ENCODE peak calls at places on chromosomes 3 and 15, in six cellular contexts. R, G, F, J, A and E are unnamed samples.

GRCh38 chr15:72803006-72803405 is 19.4 kb upstream of the ADPGK start:
- DNase-seq in F (no peak), R (no peak), A (no peak), J (no peak), G (no peak), E (no peak)

GRCh38 chr3:85710490-85710889 is 751.7 kb downstream of the CADM2 start:
- DNase-seq in G (no peak), F (no peak), A (no peak), R (no peak), J (no peak), E (no peak)

GRCh38 chr15:69460481-69460880 is 7.9 kb downstream of the RPLP1 start:
- DNase-seq in F (no peak), R (no peak), A (no peak), J (no peak), G (no peak), E (no peak)

GRCh38 chr3:15882577-15882976 is 84.8 kb upstream of the ANKRD28 start:
- DNase-seq in A (no peak), G (no peak), F (no peak), R (no peak), J (no peak), E (no peak)

GRCh38 chr15:69526696-69527095 is 74.1 kb downstream of the RPLP1 start:
- DNase-seq in J (no peak), A (no peak), F (no peak), R (no peak), G (no peak), E (no peak)

GRCh38 chr3:181709537-181710279 is 2.0 kb upstream of the SOX2 start:
- DNase-seq in G (peak), F (peak), A (no peak), R (peak), J (peak), E (no peak)

GRCh38 chr15:46312133-46312740 is 677.4 kb downstream of the SQOR start:
- DNase-seq in F (peak), J (peak), A (no peak), G (peak), R (peak), E (peak)

GRCh38 chr15:45660231-45660979 is 25.6 kb downstream of the SQOR start:
- DNase-seq in G (no peak), J (no peak), A (peak), F (no peak), R (peak), E (peak)

GRCh38 chr3:77038468-77038927 is 1.4 kb upstream of the ROBO2 start:
- DNase-seq in G (peak), A (peak), R (peak), F (peak), J (peak), E (peak)

GRCh38 chr15:47300596-47300995 is 416.7 kb upstream of the SEMA6D start:
- DNase-seq in A (no peak), F (no peak), J (no peak), G (no peak), R (no peak), E (no peak)

GRCh38 chr3:38480930-38481329 is 15.2 kb upstream of the EXOG start:
- DNase-seq in F (no peak), A (no peak), R (no peak), G (no peak), J (no peak), E (no peak)

GRCh38 chr3:151837057-151837456 is 23.1 kb downstream of the AADAC start:
- DNase-seq in R (no peak), A (peak), J (no peak), G (no peak), F (no peak), E (no peak)

GRCh38 chr3:62558549-62559112 is 185.3 kb upstream of the FEZF2 start:
- DNase-seq in A (no peak), F (peak), J (no peak), G (peak), R (peak), E (peak)

GRCh38 chr3:13852638-13853009 is 27.2 kb downstream of the WNT7A start:
- DNase-seq in A (no peak), G (no peak), J (no peak), F (no peak), R (no peak), E (no peak)

GRCh38 chr15:35060591-35060990 is 24.5 kb downstream of the NANOGP8 start:
- DNase-seq in A (no peak), J (no peak), G (no peak), R (no peak), F (no peak), E (no peak)

GRCh38 chr3:182954553-182954952 is 25.8 kb downstream of the DCUN1D1 start:
- DNase-seq in A (no peak), R (no peak), F (no peak), G (peak), J (no peak), E (peak)

GRCh38 chr3:51940648-51941421 is 869 bp downstream of the RRP9 start:
- DNase-seq in G (no peak), R (no peak), F (no peak), J (no peak), A (no peak), E (no peak)

GRCh38 chr3:138513073-138513843 is 78.8 kb downstream of the ESYT3 start:
- DNase-seq in G (peak), A (no peak), J (no peak), R (peak), F (no peak), E (peak)

GRCh38 chr15:48391950-48392349 is 60.7 kb downstream of the DUT start:
- DNase-seq in J (no peak), G (no peak), F (no peak), A (no peak), R (no peak), E (no peak)

GRCh38 chr15:65339926-65340325 is 35.4 kb downstream of the RNU5B-1 start:
- DNase-seq in G (no peak), R (no peak), J (no peak), F (no peak), A (no peak), E (no peak)

GRCh38 chr3:12624056-12624455 is 39.9 kb downstream of the RAF1 start:
- DNase-seq in R (no peak), J (no peak), G (no peak), A (no peak), F (no peak), E (no peak)

GRCh38 chr15:64279131-64279530 is 76.8 kb downstream of the CSNK1G1 start:
- DNase-seq in F (no peak), A (no peak), R (no peak), G (no peak), J (no peak), E (no peak)

GRCh38 chr3:176953106-176954080 is 243.9 kb downstream of the TBL1XR1 start:
- DNase-seq in G (no peak), R (no peak), F (no peak), J (peak), A (peak), E (no peak)

GRCh38 chr15:101807345-101807945 is 4.1 kb downstream of the OR4F6 start:
- DNase-seq in A (peak), R (no peak), J (no peak), G (peak), F (no peak), E (no peak)

GRCh38 chr3:49663831-49664230 is 10.3 kb upstream of the APEH start:
- DNase-seq in A (no peak), F (no peak), G (no peak), J (no peak), R (no peak), E (no peak)

GRCh38 chr15:22786868-22787698 is 639 bp downstream of the NIPA1 start:
- DNase-seq in G (peak), J (peak), R (peak), F (peak), A (no peak), E (no peak)

GRCh38 chr3:69881756-69882428 is 117.6 kb upstream of the SAMMSON start:
- DNase-seq in F (no peak), R (no peak), J (no peak), A (no peak), G (no peak), E (no peak)

GRCh38 chr15:26129852-26130251 is 266.7 kb upstream of the ATP10A start:
- DNase-seq in F (no peak), R (no peak), G (no peak), A (no peak), J (no peak), E (no peak)

GRCh38 chr15:87557871-87558270 is 698.7 kb downstream of the NTRK3 start:
- DNase-seq in F (no peak), A (no peak), J (no peak), R (no peak), G (no peak), E (no peak)

GRCh38 chr15:85871545-85871944 is 76.8 kb upstream of the KLHL25 start:
- DNase-seq in R (no peak), A (no peak), F (no peak), G (peak), J (no peak), E (no peak)

GRCh38 chr3:146218880-146219866 is 31.7 kb downstream of the PLSCR4 start:
- DNase-seq in A (no peak), F (peak), J (peak), G (peak), R (peak), E (peak)

GRCh38 chr3:46271910-46272309 is 29.6 kb downstream of the CCR3 start:
- DNase-seq in J (no peak), R (no peak), G (no peak), F (no peak), A (no peak), E (no peak)

GRCh38 chr3:130699765-130700164 is 46.9 kb downstream of the PIK3R4 start:
- DNase-seq in G (peak), A (no peak), J (no peak), R (peak), F (no peak), E (peak)

GRCh38 chr3:143283432-143284128 is 164.0 kb downstream of the CHST2 start:
- DNase-seq in R (no peak), J (no peak), F (no peak), A (peak), G (no peak), E (no peak)

GRCh38 chr3:31908391-31909097 is 72.5 kb downstream of the OSBPL10 start:
- DNase-seq in F (no peak), J (no peak), A (no peak), R (no peak), G (no peak), E (no peak)

GRCh38 chr3:32236377-32236776 is 2.1 kb upstream of the CMTM8 start:
- DNase-seq in F (no peak), R (no peak), J (no peak), G (no peak), A (no peak), E (no peak)

GRCh38 chr3:157447026-157447694 is 10.5 kb downstream of the PTX3 start:
- DNase-seq in G (no peak), F (no peak), J (no peak), R (no peak), A (no peak), E (no peak)

GRCh38 chr3:38114875-38115644 is 21.9 kb downstream of the ACAA1 start:
- DNase-seq in J (no peak), A (no peak), G (no peak), F (no peak), R (no peak), E (no peak)

GRCh38 chr15:57286446-57287127 is 89.7 kb upstream of the CGNL1 start:
- DNase-seq in F (no peak), G (no peak), R (no peak), J (no peak), A (no peak), E (no peak)

GRCh38 chr3:197456271-197457091 is 99.3 kb downstream of the BDH1 start:
- DNase-seq in R (peak), F (peak), A (peak), G (peak), J (peak), E (peak)

GRCh38 chr3:125212096-125212508 is 446 bp downstream of the SLC12A8 start:
- DNase-seq in R (peak), G (no peak), F (peak), J (no peak), A (no peak), E (no peak)
- TF ChIP-seq CTCF in R (no peak), G (no peak), F (no peak), J (no peak), A (no peak), E (no peak)

DNA sequence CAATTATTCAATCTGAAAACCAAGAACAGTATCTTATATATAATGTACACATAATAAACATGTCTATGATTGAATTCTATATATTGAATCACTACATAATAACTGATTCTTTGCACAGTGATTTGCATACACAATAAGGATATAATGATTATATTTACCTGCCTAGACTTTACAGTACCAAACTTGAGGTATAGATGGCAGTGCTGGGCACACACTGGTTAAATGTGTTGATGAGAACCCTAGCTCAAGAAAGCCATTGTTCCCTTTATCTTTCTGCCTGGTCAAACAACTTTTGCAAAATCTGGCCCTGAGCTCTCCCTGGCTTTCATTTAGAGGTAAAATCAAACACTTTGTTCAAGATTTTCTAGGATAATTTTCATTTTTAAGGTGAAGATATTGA is 697.7 kb downstream of the TUSC7 start:
- DNase-seq in F (no peak), A (no peak), R (peak), G (peak), J (no peak), E (peak)
- TF ChIP-seq CTCF in F (peak), A (peak), R (peak), G (peak), J (no peak), E (peak)

GRCh38 chr3:174397848-174398247 is 461.3 kb upstream of the NAALADL2 start:
- DNase-seq in A (no peak), R (no peak), G (peak), J (no peak), F (no peak), E (no peak)
- TF ChIP-seq CTCF in A (peak), R (no peak), G (no peak), J (peak), F (peak), E (no peak)

GRCh38 chr3:20307378-20307777 is 121.4 kb upstream of the SGO1 start:
- DNase-seq in A (no peak), R (no peak), G (no peak), F (no peak), J (no peak), E (no peak)
- TF ChIP-seq CTCF in A (no peak), R (no peak), G (no peak), F (no peak), J (no peak), E (no peak)

GRCh38 chr15:27170866-27171265 is 199.9 kb downstream of the GABRG3 start:
- DNase-seq in J (no peak), G (no peak), A (no peak), R (no peak), F (no peak), E (no peak)
- TF ChIP-seq CTCF in J (no peak), G (no peak), A (no peak), R (no peak), F (no peak), E (no peak)

GRCh38 chr3:112111785-112112402 is 21.2 kb downstream of the GCSAM start:
- DNase-seq in F (peak), G (peak), J (no peak), R (peak), A (no peak), E (peak)
- TF ChIP-seq CTCF in F (peak), G (peak), J (peak), R (peak), A (peak), E (peak)

DNA sequence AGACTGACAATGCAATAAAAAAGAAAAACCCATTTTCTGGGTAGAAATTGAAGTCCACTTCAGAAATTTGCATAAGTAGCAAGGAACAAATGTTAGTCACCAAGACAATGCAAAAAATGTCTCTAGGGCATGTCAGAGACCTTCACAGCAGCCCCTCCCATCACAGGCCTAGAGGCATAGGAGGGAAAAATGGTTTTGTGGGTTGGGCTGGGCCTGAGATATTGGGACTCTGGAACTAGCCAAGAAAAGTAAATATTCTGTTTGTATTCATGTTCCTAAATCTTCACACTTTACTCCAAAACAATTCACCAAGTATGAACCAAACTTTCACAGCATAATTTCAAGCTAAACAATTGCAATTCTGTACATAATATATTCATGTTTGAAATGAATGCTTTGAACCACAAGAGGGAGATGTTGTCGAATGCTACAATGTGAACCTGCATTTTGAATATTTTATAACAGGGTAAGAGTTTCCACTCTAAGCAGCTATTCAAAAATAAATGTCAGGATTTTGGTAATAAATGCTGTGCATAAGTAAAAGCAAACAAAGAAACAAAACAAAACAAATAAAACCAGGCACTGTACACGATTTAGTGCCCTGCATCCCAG is 429.2 kb downstream of the OTOL1 start:
- DNase-seq in R (no peak), G (no peak), J (no peak), A (no peak), F (no peak), E (no peak)
- TF ChIP-seq CTCF in R (no peak), G (no peak), J (no peak), A (peak), F (peak), E (no peak)